ENCODE peak calls at places on chromosomes 4 and X, in four cellular contexts. K is hepatocyte, Y is tibial artery, F is K562. B is an unnamed sample.

GRCh38 chr4:184255917-184256642 is 38.4 kb upstream of the ENPP6 start:
- DNase-seq in K (no peak), Y (no peak), F (no peak), B (no peak)

GRCh38 chrX:136166221-136166855 is 19.0 kb downstream of the FHL1 start:
- DNase-seq in F (no peak), K (peak), Y (no peak), B (no peak)

GRCh38 chr4:68466751-68467150 is 19.5 kb downstream of the TMPRSS11E start:
- DNase-seq in Y (no peak), F (no peak), K (no peak), B (no peak)

GRCh38 chr4:11271263-11271662 is 157.4 kb downstream of the HS3ST1 start:
- DNase-seq in Y (no peak), K (peak), F (no peak), B (no peak)

GRCh38 chrX:40009462-40009851 is 88.3 kb downstream of the BCOR start:
- DNase-seq in F (no peak), K (no peak), Y (no peak), B (no peak)

GRCh38 chr4:113957961-113958360 is 21.5 kb downstream of the ARSJ start:
- DNase-seq in Y (no peak), F (no peak), K (no peak), B (no peak)

GRCh38 chr4:38876636-38877035 is 9.0 kb downstream of the FAM114A1 start:
- DNase-seq in F (no peak), K (no peak), Y (no peak), B (no peak)

GRCh38 chr4:94925764-94926347 is 168.1 kb downstream of the BMPR1B start:
- DNase-seq in K (no peak), Y (no peak), F (no peak), B (no peak)

GRCh38 chrX:149818652-149819051 is 36.9 kb downstream of the MAGEA9 start:
- DNase-seq in Y (no peak), K (no peak), F (no peak), B (no peak)

GRCh38 chrX:72003811-72004750 is 93.4 kb downstream of the NHSL2 start:
- DNase-seq in Y (no peak), K (peak), F (no peak), B (no peak)

GRCh38 chr4:177492022-177492421 is 49.8 kb upstream of the AGA start:
- DNase-seq in Y (no peak), F (no peak), K (no peak), B (no peak)

GRCh38 chrX:21645437-21646220 is 12.5 kb downstream of the KLHL34 start:
- DNase-seq in K (no peak), Y (no peak), F (no peak), B (no peak)

GRCh38 chrX:148501121-148502066 is 977 bp downstream of the AFF2 start:
- DNase-seq in K (peak), Y (no peak), F (no peak), B (peak)

GRCh38 chr4:1885414-1885813 is 14.2 kb downstream of the NSD2 start:
- DNase-seq in F (no peak), K (no peak), Y (no peak), B (no peak)

GRCh38 chrX:17922303-17922702 is 61.2 kb upstream of the RAI2 start:
- DNase-seq in K (no peak), Y (no peak), F (peak), B (no peak)

DNA sequence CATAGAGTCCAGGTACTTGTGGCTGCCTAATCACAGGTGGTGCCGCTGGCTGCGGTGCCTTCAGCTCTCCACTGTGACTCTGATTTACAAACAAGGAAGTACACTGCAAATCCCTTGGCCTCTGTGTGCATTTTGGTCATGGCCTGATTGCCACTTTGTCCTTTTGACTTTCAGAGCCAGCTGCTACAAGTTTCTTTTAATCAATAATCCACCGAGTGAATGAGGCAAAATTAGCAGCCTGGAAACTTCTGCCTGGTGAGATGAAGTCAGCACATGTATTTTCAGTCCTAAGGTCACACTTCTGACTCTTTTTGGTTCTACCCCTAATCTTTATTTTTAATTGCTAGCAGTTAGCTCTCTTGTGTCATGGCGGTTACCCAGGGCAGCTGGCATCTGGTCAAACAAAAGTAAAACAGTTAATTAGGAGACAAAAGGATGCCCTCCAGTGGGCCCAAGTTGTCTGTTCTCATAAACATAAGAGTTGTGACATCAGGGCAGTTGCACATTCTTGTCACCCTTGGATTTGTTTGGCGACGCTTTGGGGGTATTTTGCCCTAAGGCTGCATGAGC is 62.3 kb upstream of the LNX1 start:
- DNase-seq in K (peak), Y (no peak), F (no peak), B (no peak)
- TF ChIP-seq CTCF in K (peak), Y (no peak), F (no peak), B (no peak)

GRCh38 chrX:124018031-124018430 is 56.5 kb downstream of the STAG2 start:
- DNase-seq in F (no peak), Y (no peak), K (no peak), B (no peak)
- TF ChIP-seq CTCF in F (no peak), Y (no peak), K (peak), B (no peak)

GRCh38 chr4:179626687-179627086 is 2184.4 kb upstream of the AGA start:
- DNase-seq in Y (no peak), F (no peak), K (no peak), B (no peak)
- TF ChIP-seq CTCF in Y (no peak), F (no peak), K (no peak), B (no peak)

DNA sequence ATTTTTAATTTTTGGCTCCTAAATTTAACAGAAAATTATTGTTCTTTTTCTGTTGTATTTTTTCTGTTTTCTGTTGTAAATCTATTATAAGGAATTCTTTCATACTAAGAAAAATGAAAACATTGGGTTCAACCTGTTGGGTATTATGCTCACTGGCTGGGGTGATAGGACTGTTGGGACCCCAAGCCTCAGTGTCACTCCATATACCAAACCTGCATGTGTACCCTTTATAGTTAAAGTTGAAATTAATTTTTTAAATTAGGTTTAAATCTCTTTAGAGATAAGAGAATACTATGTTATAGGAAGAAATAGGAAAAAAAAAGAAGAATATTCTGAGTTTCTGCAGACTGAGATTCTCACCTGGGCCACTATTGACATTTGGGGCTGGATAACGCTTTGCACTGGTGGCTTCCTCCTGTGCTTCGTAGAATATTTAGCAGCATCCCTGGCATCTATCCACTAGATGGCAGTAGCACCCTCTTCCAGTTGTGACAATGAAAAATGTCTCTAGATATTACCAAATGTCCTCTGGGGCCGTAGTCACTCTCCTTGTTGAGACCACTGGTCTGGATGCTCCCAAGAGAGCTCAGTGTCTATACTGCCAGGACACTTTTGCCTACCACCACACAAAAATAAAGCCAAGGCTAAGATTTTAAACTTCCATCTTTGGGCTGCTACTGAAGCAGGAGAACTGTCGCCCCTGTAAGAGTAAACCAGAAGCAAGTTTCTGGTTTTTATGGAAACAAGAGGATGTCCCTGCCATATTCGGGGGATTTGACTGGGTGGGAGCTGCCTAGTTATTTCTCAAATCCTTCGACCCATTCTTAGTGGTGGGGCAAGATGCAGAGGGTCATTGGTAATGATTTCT is 22.4 kb upstream of the CLTRN start:
- DNase-seq in K (peak), Y (peak), F (peak), B (peak)
- TF ChIP-seq CTCF in K (peak), Y (peak), F (peak), B (peak)

B was measured in GM10248.